ENCODE peak calls at places on chromosome 6, in eight cellular contexts. Q is endothelial cell, Y is upper lobe of right lung, F is neural crest cell, P is mucosa of descending colon, U is spleen, S is hepatocyte, I is kidney epithelial cell. W is an unnamed sample.

GRCh38 chr6:81075974-81076373 is 676.5 kb downstream of the TENT5A start:
- DNase-seq in Q (peak), Y (no peak), F (peak), P (no peak), U (no peak), S (peak), I (no peak), W (no peak)

GRCh38 chr6:89530982-89531381 is 98.0 kb downstream of the ANKRD6 start:
- DNase-seq in Q (no peak), Y (no peak), F (no peak), P (no peak), U (no peak), S (no peak), I (no peak), W (no peak)

GRCh38 chr6:116997496-116997895 is 120.5 kb downstream of the RFX6 start:
- DNase-seq in Q (no peak), Y (no peak), F (no peak), P (no peak), U (no peak), S (no peak), I (no peak), W (no peak)

GRCh38 chr6:11315743-11316437 is 83.4 kb upstream of the NEDD9 start:
- DNase-seq in Q (no peak), Y (no peak), F (no peak), P (no peak), U (no peak), S (peak), I (peak), W (no peak)

GRCh38 chr6:134921980-134922313 is 28.0 kb downstream of the ALDH8A1 start:
- DNase-seq in Q (no peak), Y (no peak), F (no peak), P (no peak), U (no peak), S (no peak), I (no peak), W (peak)

GRCh38 chr6:146984251-146984924 is 219.8 kb upstream of the STXBP5 start:
- DNase-seq in Q (no peak), Y (no peak), F (no peak), P (no peak), U (no peak), S (no peak), I (no peak), W (no peak)

GRCh38 chr6:91580635-91581034 is 993.8 kb upstream of the MAP3K7 start:
- DNase-seq in Q (no peak), Y (no peak), F (no peak), P (no peak), U (no peak), S (no peak), I (no peak), W (no peak)

GRCh38 chr6:72864236-72864635 is 242.4 kb downstream of the KCNQ5 start:
- DNase-seq in Q (no peak), Y (no peak), F (no peak), P (no peak), U (no peak), S (no peak), I (no peak), W (no peak)

GRCh38 chr6:58113960-58114359 is 796.5 kb downstream of the PRIM2 start:
- DNase-seq in Q (no peak), Y (no peak), F (no peak), P (no peak), U (no peak), S (no peak), I (no peak), W (no peak)

GRCh38 chr6:144809120-144809519 is 524.0 kb downstream of the UTRN start:
- DNase-seq in Q (no peak), Y (no peak), F (no peak), P (no peak), U (no peak), S (no peak), I (no peak), W (no peak)

GRCh38 chr6:27478141-27478705 is 5.3 kb upstream of the ZNF184 start:
- DNase-seq in Q (peak), Y (no peak), F (no peak), P (no peak), U (no peak), S (peak), I (no peak), W (no peak)

GRCh38 chr6:101465871-101466270 is 72.4 kb downstream of the GRIK2 start:
- DNase-seq in Q (no peak), Y (no peak), F (no peak), P (no peak), U (no peak), S (no peak), I (no peak), W (no peak)

GRCh38 chr6:16199792-16200191 is 38.6 kb upstream of the GMPR start:
- DNase-seq in Q (no peak), Y (no peak), F (no peak), P (no peak), U (no peak), S (no peak), I (no peak), W (peak)

GRCh38 chr6:31049518-31049917 is 39.2 kb downstream of the MUC22 start:
- DNase-seq in Q (no peak), Y (no peak), F (no peak), P (no peak), U (no peak), S (no peak), I (no peak), W (no peak)

GRCh38 chr6:105051941-105052471 is 95.1 kb downstream of the LIN28B start:
- DNase-seq in Q (no peak), Y (no peak), F (no peak), P (no peak), U (no peak), S (no peak), I (no peak), W (no peak)

GRCh38 chr6:157941101-157941863 is 40.4 kb upstream of the SYNJ2 start:
- DNase-seq in Q (no peak), Y (no peak), F (no peak), P (no peak), U (no peak), S (no peak), I (no peak), W (no peak)

GRCh38 chr6:17101422-17102257 is at the start of gene STMND1:
- DNase-seq in Q (no peak), Y (peak), F (peak), P (peak), U (no peak), S (peak), I (no peak), W (peak)

GRCh38 chr6:166715065-166715464 is 88.0 kb upstream of the RPS6KA2 start:
- DNase-seq in Q (no peak), Y (no peak), F (no peak), P (no peak), U (no peak), S (no peak), I (no peak), W (no peak)

GRCh38 chr6:112337209-112337638 is 9.9 kb upstream of the RFPL4B start:
- DNase-seq in Q (peak), Y (no peak), F (peak), P (no peak), U (no peak), S (peak), I (peak), W (peak)

GRCh38 chr6:29770286-29770685 is 47.1 kb downstream of the HLA-F start:
- DNase-seq in Q (no peak), Y (no peak), F (no peak), P (no peak), U (no peak), S (no peak), I (no peak), W (no peak)

GRCh38 chr6:2853766-2854393 is 12.2 kb upstream of the SERPINB1 start:
- DNase-seq in Q (no peak), Y (no peak), F (no peak), P (peak), U (no peak), S (peak), I (no peak), W (no peak)
- TF ChIP-seq CTCF in Q (peak), Y (peak), F (peak), P (no peak), U (peak), S (peak), I (no peak), W (no peak)

GRCh38 chr6:36733300-36733699 is 35.7 kb downstream of the RAB44 start:
- DNase-seq in Q (no peak), Y (no peak), F (no peak), P (no peak), U (peak), S (no peak), I (no peak), W (no peak)

GRCh38 chr6:36734486-36735060 is 36.9 kb downstream of the RAB44 start:
- DNase-seq in Q (no peak), Y (no peak), F (no peak), P (peak), U (peak), S (no peak), I (no peak), W (no peak)

GRCh38 chr6:36738108-36738507 is 40.5 kb downstream of the RAB44 start:
- DNase-seq in Q (no peak), Y (no peak), F (no peak), P (no peak), U (no peak), S (no peak), I (no peak), W (no peak)

GRCh38 chr6:36737043-36737785 is 39.6 kb downstream of the RAB44 start:
- DNase-seq in Q (no peak), Y (no peak), F (no peak), P (peak), U (no peak), S (no peak), I (no peak), W (no peak)

DNA sequence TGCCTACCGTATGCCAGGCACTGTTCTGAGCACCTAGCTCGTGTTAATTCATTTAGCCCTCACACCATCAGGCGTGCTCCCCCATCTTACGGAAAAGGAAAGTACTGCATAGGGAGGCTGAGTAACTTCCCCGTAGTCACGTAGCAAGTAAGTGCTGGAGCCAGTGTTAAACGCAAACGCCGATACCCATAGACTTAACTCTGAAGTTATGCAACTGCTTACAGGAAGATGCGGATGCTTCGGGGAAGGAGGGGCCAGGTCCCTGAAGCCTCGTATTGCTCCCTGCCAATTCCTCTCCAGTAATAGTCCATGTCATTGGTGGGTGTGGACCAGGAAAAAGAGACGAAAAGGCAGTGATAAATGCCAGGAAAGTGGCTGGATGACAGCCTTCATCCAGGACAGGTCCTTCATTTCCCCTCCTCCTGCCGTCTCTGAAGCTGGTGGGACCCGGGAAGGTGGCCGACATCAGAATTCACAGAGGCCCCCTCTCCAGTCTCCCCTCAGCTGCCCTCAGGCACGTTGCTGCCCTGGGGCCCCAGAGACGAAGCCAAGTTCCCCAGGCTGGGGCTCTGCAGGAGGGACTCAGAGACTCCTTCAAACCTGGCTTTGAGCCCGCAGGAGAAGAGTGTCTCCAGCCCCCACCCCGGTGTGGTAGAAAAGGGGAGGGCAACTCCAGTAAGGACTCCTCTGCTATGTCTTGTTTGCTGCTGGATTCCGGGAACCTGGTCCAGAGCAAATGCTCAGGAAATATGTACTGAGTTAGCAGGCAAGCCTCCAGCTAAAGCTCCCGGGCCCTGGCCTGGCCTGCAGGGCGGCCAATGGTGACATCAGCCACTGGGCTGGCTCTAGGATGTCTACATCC is 37.7 kb downstream of the RAB44 start:
- DNase-seq in Q (no peak), Y (peak), F (no peak), P (peak), U (peak), S (peak), I (no peak), W (no peak)
- TF ChIP-seq CTCF in Q (no peak), Y (no peak), F (no peak), P (no peak), U (peak), S (no peak), I (no peak), W (no peak)

DNA sequence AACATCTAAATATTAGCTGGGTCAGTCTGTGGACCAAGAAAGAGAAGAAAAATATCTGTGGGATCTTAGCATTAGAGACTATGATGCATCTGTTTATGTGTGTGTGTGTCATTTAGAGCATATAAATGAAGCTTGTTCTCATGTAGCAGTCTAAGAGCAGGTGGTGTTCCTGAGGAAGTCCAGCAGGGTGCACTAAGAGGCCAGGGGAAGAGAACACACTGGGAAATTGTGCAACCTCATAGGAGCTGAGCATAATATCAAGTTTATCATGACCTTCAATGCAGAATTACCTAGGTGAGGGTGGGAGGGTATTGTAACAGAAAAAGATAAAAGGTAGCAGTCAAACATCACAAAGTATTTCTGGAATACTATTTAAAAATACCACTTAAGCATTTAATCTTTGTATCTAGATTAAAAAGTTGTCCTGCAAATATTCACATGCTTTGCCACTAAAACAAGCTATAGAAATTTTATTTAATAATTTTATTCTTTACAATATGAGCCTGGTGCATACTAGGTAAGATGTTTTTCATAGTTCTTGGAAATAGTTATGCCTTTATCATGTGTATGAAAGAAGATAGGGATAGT is 80.5 kb downstream of the SMPDL3A start:
- DNase-seq in Q (peak), Y (no peak), F (peak), P (no peak), U (no peak), S (peak), I (peak), W (peak)
- TF ChIP-seq CTCF in Q (peak), Y (peak), F (peak), P (peak), U (peak), S (peak), I (peak), W (peak)

DNA sequence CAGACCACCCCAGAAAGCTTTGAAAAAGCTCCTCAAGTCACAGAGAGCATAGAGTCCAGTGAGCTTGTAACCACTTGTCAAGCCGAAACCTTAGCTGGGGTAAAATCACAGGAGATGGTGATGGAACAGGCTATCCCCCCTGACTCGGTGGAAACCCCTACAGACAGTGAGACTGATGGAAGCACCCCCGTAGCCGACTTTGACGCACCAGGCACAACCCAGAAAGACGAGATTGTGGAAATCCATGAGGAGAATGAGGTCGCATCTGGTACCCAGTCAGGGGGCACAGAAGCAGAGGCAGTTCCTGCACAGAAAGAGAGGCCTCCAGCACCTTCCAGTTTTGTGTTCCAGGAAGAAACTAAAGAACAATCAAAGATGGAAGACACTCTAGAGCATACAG is 39.6 kb downstream of the ZBTB2 start:
- DNase-seq in Q (no peak), Y (no peak), F (no peak), P (no peak), U (no peak), S (no peak), I (no peak), W (no peak)
- TF ChIP-seq CTCF in Q (no peak), Y (no peak), F (no peak), P (no peak), U (no peak), S (no peak), I (no peak), W (no peak)

DNA sequence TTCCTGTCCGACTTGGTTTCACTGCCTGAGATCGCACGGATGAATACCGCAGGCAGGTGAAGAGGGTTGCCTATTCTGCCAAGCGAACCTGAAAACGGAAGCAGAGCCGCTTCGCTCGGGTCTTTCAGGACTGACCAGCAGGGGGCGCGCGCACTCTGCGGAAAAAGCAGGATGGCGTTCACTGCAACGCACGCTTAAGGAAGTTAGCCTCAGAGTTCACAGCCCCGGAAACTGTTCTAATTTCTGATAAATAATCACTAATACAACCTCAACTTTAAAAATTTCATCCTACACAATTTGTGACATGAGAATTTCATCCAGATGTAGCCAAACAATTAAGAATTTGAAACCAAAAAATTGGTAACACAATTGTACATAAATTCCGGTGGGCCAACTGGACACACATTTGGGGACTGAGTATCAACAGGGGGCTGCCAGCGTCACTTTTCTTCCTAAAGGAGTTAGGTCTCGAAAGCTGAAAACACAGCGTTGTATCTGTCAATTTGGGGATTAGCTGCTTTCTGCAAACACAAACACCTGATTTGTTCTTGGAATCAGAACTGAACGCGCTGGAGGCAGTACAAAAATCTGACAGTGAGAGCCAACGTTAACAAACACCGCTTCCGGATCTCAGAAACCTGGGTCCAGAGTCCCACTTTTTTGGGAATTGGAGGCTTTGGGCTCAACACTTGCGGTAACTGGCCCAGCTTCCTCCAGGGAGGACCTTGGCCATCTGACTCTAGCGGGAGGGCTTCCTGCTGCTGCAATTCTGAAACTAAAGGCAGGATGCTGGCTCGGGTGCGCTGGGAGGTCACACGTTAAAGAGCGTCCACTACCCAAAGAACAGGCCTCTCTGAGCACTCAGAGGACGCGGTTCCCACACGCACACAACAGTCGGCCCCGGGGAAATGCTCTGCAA is 8.8 kb downstream of the PXDC1 start:
- DNase-seq in Q (peak), Y (peak), F (peak), P (peak), U (peak), S (peak), I (no peak), W (peak)
- TF ChIP-seq CTCF in Q (peak), Y (peak), F (peak), P (peak), U (peak), S (peak), I (peak), W (peak)

GRCh38 chr6:163338671-163339405 is 75.7 kb upstream of the QKI start:
- DNase-seq in Q (peak), Y (no peak), F (no peak), P (no peak), U (no peak), S (no peak), I (no peak), W (no peak)

GRCh38 chr6:163339466-163339865 is 75.1 kb upstream of the QKI start:
- DNase-seq in Q (no peak), Y (no peak), F (no peak), P (no peak), U (no peak), S (no peak), I (no peak), W (no peak)

GRCh38 chr6:163341671-163342070 is 72.8 kb upstream of the QKI start:
- DNase-seq in Q (no peak), Y (no peak), F (no peak), P (no peak), U (no peak), S (no peak), I (no peak), W (no peak)

GRCh38 chr6:163341224-163341623 is 73.3 kb upstream of the QKI start:
- DNase-seq in Q (no peak), Y (no peak), F (no peak), P (no peak), U (no peak), S (no peak), I (no peak), W (no peak)

DNA sequence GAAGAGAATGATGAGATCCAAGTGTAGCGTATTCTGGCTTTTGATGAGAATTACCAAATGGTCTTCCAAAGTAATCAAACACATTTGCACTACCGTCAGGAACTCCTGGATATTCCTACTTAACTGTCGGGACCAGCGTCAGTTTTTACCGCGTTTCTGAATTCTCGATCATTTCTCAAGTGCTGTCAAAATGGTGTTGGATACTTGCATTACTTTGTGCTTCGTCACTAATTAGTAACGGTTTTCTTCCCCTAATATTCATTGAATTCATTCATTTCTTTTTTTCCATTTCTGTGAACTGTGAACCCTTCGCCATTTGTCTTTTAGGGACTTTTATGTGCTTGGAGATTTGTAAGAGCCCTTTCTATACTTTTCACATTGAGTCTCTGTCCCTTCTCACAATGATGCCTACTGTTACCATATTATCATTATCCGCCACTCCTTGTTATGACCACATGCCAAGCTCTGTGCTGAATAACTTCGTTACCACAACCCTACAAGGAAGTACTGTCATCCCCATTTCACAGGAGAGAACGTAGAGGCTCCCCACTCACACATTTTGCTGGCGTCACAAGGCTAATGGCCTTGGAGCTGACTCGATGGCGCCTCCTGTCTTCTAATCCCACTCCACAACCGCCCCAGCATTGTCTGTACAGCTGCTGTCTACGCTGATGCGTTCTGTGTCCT is 74.2 kb upstream of the QKI start:
- DNase-seq in Q (no peak), Y (no peak), F (no peak), P (no peak), U (no peak), S (no peak), I (no peak), W (no peak)
- TF ChIP-seq CTCF in Q (no peak), Y (no peak), F (no peak), P (no peak), U (no peak), S (no peak), I (no peak), W (no peak)

GRCh38 chr6:160974304-160974771 is 17.2 kb upstream of the MAP3K4 start:
- DNase-seq in Q (no peak), Y (no peak), F (no peak), P (peak), U (no peak), S (peak), I (peak), W (no peak)

GRCh38 chr6:160973856-160974255 is 17.7 kb upstream of the MAP3K4 start:
- DNase-seq in Q (no peak), Y (no peak), F (no peak), P (no peak), U (no peak), S (no peak), I (no peak), W (no peak)

GRCh38 chr6:160975111-160975510 is 16.5 kb upstream of the MAP3K4 start:
- DNase-seq in Q (no peak), Y (no peak), F (no peak), P (no peak), U (no peak), S (no peak), I (no peak), W (no peak)

GRCh38 chr6:160978141-160978926 is 13.2 kb upstream of the MAP3K4 start:
- DNase-seq in Q (no peak), Y (no peak), F (no peak), P (no peak), U (no peak), S (no peak), I (no peak), W (no peak)

GRCh38 chr6:160979063-160979708 is 12.4 kb upstream of the MAP3K4 start:
- DNase-seq in Q (no peak), Y (no peak), F (no peak), P (no peak), U (no peak), S (no peak), I (no peak), W (no peak)
- TF ChIP-seq CTCF in Q (no peak), Y (no peak), F (no peak), P (no peak), U (no peak), S (no peak), I (no peak), W (no peak)